ENCODE peak calls at places on chromosomes 12 and 14, in eight cellular contexts. One of them, this sample, is unnamed.

GRCh38 chr12:120235369-120236123 is 30.0 kb downstream of the PXN start:
- DNase-seq in EL: no peak
- DNase-seq in body of pancreas: no peak
- DNase-seq in hippocampal formation: no peak
- DNase-seq in activated T-helper 1 cell treated with Interleukin-2 at 50 U/mL for 16 hours: no peak
- DNase-seq in aorta: no peak
- DNase-seq in non-pigmented ciliary epithelial cell: no peak
- DNase-seq in NCI-H1930: no peak
- DNase-seq in this sample: no peak

GRCh38 chr12:45303955-45304354 is 88.1 kb downstream of the ANO6 start:
- DNase-seq in EL: no peak
- DNase-seq in body of pancreas: no peak
- DNase-seq in hippocampal formation: no peak
- DNase-seq in activated T-helper 1 cell treated with Interleukin-2 at 50 U/mL for 16 hours: no peak
- DNase-seq in aorta: no peak
- DNase-seq in non-pigmented ciliary epithelial cell: no peak
- DNase-seq in NCI-H1930: no peak
- DNase-seq in this sample: no peak

GRCh38 chr14:38646391-38646790 is 390.5 kb upstream of the CLEC14A start:
- DNase-seq in EL: peak; percentile 7
- DNase-seq in body of pancreas: no peak
- DNase-seq in hippocampal formation: no peak
- DNase-seq in activated T-helper 1 cell treated with Interleukin-2 at 50 U/mL for 16 hours: no peak
- DNase-seq in aorta: peak; percentile 32
- DNase-seq in non-pigmented ciliary epithelial cell: no peak
- DNase-seq in NCI-H1930: no peak
- DNase-seq in this sample: no peak

GRCh38 chr12:125794401-125794800 is 729.2 kb downstream of the AACS start:
- DNase-seq in EL: no peak
- DNase-seq in body of pancreas: no peak
- DNase-seq in hippocampal formation: no peak
- DNase-seq in activated T-helper 1 cell treated with Interleukin-2 at 50 U/mL for 16 hours: no peak
- DNase-seq in aorta: no peak
- DNase-seq in non-pigmented ciliary epithelial cell: peak; percentile 49
- DNase-seq in NCI-H1930: no peak
- DNase-seq in this sample: no peak

GRCh38 chr12:12720637-12721250 is 3.6 kb downstream of the CDKN1B start:
- DNase-seq in EL: peak; percentile 51
- DNase-seq in body of pancreas: no peak
- DNase-seq in hippocampal formation: no peak
- DNase-seq in activated T-helper 1 cell treated with Interleukin-2 at 50 U/mL for 16 hours: no peak
- DNase-seq in aorta: no peak
- DNase-seq in non-pigmented ciliary epithelial cell: no peak
- DNase-seq in NCI-H1930: no peak
- DNase-seq in this sample: no peak

GRCh38 chr12:19018302-19018980 is 111.1 kb upstream of the PLEKHA5 start:
- DNase-seq in EL: peak; percentile 85
- DNase-seq in body of pancreas: no peak
- DNase-seq in hippocampal formation: no peak
- DNase-seq in activated T-helper 1 cell treated with Interleukin-2 at 50 U/mL for 16 hours: no peak
- DNase-seq in aorta: no peak
- DNase-seq in non-pigmented ciliary epithelial cell: peak; percentile 69
- DNase-seq in NCI-H1930: no peak
- DNase-seq in this sample: no peak

GRCh38 chr14:51652168-51653095 is 722 bp downstream of the FRMD6 start:
- DNase-seq in EL: no peak
- DNase-seq in body of pancreas: peak; percentile 43
- DNase-seq in hippocampal formation: peak; percentile 68
- DNase-seq in activated T-helper 1 cell treated with Interleukin-2 at 50 U/mL for 16 hours: peak; percentile 20
- DNase-seq in aorta: peak; percentile 90
- DNase-seq in non-pigmented ciliary epithelial cell: no peak
- DNase-seq in NCI-H1930: no peak
- DNase-seq in this sample: no peak

GRCh38 chr14:74955229-74955999 is at the start of gene PGF:
- DNase-seq in EL: peak; percentile 65
- DNase-seq in body of pancreas: peak; percentile 76
- DNase-seq in hippocampal formation: peak; percentile 16
- DNase-seq in activated T-helper 1 cell treated with Interleukin-2 at 50 U/mL for 16 hours: peak; percentile 8
- DNase-seq in aorta: peak; percentile 92
- DNase-seq in non-pigmented ciliary epithelial cell: no peak
- DNase-seq in NCI-H1930: peak; percentile 39
- DNase-seq in this sample: no peak

GRCh38 chr12:49582840-49583239 is 14.9 kb upstream of the MCRS1 start:
- DNase-seq in EL: no peak
- DNase-seq in body of pancreas: no peak
- DNase-seq in hippocampal formation: no peak
- DNase-seq in activated T-helper 1 cell treated with Interleukin-2 at 50 U/mL for 16 hours: no peak
- DNase-seq in aorta: no peak
- DNase-seq in non-pigmented ciliary epithelial cell: no peak
- DNase-seq in NCI-H1930: no peak
- DNase-seq in this sample: no peak

GRCh38 chr12:91551927-91552326 is 369.3 kb upstream of the DCN start:
- DNase-seq in EL: no peak
- DNase-seq in body of pancreas: peak; percentile 17
- DNase-seq in hippocampal formation: peak; percentile 3
- DNase-seq in activated T-helper 1 cell treated with Interleukin-2 at 50 U/mL for 16 hours: no peak
- DNase-seq in aorta: no peak
- DNase-seq in non-pigmented ciliary epithelial cell: no peak
- DNase-seq in NCI-H1930: no peak
- DNase-seq in this sample: no peak

GRCh38 chr14:104557766-104558165 is 21.8 kb upstream of the C14orf180 start:
- DNase-seq in EL: no peak
- DNase-seq in body of pancreas: peak; percentile 6
- DNase-seq in hippocampal formation: no peak
- DNase-seq in activated T-helper 1 cell treated with Interleukin-2 at 50 U/mL for 16 hours: no peak
- DNase-seq in aorta: peak; percentile 34
- DNase-seq in non-pigmented ciliary epithelial cell: no peak
- DNase-seq in NCI-H1930: no peak
- DNase-seq in this sample: peak; percentile 35

GRCh38 chr12:51369581-51369980 is 21.6 kb downstream of the GALNT6 start:
- DNase-seq in EL: no peak
- DNase-seq in body of pancreas: no peak
- DNase-seq in hippocampal formation: no peak
- DNase-seq in activated T-helper 1 cell treated with Interleukin-2 at 50 U/mL for 16 hours: no peak
- DNase-seq in aorta: no peak
- DNase-seq in non-pigmented ciliary epithelial cell: no peak
- DNase-seq in NCI-H1930: no peak
- DNase-seq in this sample: no peak

GRCh38 chr14:95255487-95255886 is 64.2 kb downstream of the CLMN start:
- DNase-seq in EL: peak; percentile 34
- DNase-seq in body of pancreas: peak; percentile 72
- DNase-seq in hippocampal formation: no peak
- DNase-seq in activated T-helper 1 cell treated with Interleukin-2 at 50 U/mL for 16 hours: no peak
- DNase-seq in aorta: no peak
- DNase-seq in non-pigmented ciliary epithelial cell: peak; percentile 48
- DNase-seq in NCI-H1930: no peak
- DNase-seq in this sample: no peak

GRCh38 chr14:94473666-94474410 is 2.2 kb downstream of the SERPINA9 start:
- DNase-seq in EL: no peak
- DNase-seq in body of pancreas: no peak
- DNase-seq in hippocampal formation: no peak
- DNase-seq in activated T-helper 1 cell treated with Interleukin-2 at 50 U/mL for 16 hours: no peak
- DNase-seq in aorta: no peak
- DNase-seq in non-pigmented ciliary epithelial cell: no peak
- DNase-seq in NCI-H1930: no peak
- DNase-seq in this sample: no peak

GRCh38 chr14:74660863-74661262 is 48.8 kb upstream of the LTBP2 start:
- DNase-seq in EL: no peak
- DNase-seq in body of pancreas: no peak
- DNase-seq in hippocampal formation: no peak
- DNase-seq in activated T-helper 1 cell treated with Interleukin-2 at 50 U/mL for 16 hours: no peak
- DNase-seq in aorta: peak; percentile 55
- DNase-seq in non-pigmented ciliary epithelial cell: no peak
- DNase-seq in NCI-H1930: no peak
- DNase-seq in this sample: no peak

GRCh38 chr12:66829660-66830325 is 150.9 kb upstream of the GRIP1 start:
- DNase-seq in EL: no peak
- DNase-seq in body of pancreas: no peak
- DNase-seq in hippocampal formation: no peak
- DNase-seq in activated T-helper 1 cell treated with Interleukin-2 at 50 U/mL for 16 hours: no peak
- DNase-seq in aorta: no peak
- DNase-seq in non-pigmented ciliary epithelial cell: no peak
- DNase-seq in NCI-H1930: no peak
- DNase-seq in this sample: no peak

GRCh38 chr12:96986883-96987523 is 79.9 kb downstream of the NEDD1 start:
- DNase-seq in EL: peak; percentile 30
- DNase-seq in body of pancreas: peak; percentile 22
- DNase-seq in hippocampal formation: no peak
- DNase-seq in activated T-helper 1 cell treated with Interleukin-2 at 50 U/mL for 16 hours: no peak
- DNase-seq in aorta: no peak
- DNase-seq in non-pigmented ciliary epithelial cell: no peak
- DNase-seq in NCI-H1930: no peak
- DNase-seq in this sample: no peak

GRCh38 chr12:57751432-57751787 is 700 bp downstream of the CDK4 start:
- DNase-seq in EL: no peak
- DNase-seq in body of pancreas: no peak
- DNase-seq in hippocampal formation: no peak
- DNase-seq in activated T-helper 1 cell treated with Interleukin-2 at 50 U/mL for 16 hours: no peak
- DNase-seq in aorta: no peak
- DNase-seq in non-pigmented ciliary epithelial cell: no peak
- DNase-seq in NCI-H1930: no peak
- DNase-seq in this sample: no peak

GRCh38 chr12:52148541-52149181 is 43.2 kb downstream of the KRT80 start:
- DNase-seq in EL: no peak
- DNase-seq in body of pancreas: peak; percentile 85
- DNase-seq in hippocampal formation: no peak
- DNase-seq in activated T-helper 1 cell treated with Interleukin-2 at 50 U/mL for 16 hours: no peak
- DNase-seq in aorta: peak; percentile 75
- DNase-seq in non-pigmented ciliary epithelial cell: no peak
- DNase-seq in NCI-H1930: no peak
- DNase-seq in this sample: no peak

GRCh38 chr14:36600431-36600830 is 18.0 kb upstream of the NKX2-8 start:
- DNase-seq in EL: no peak
- DNase-seq in body of pancreas: no peak
- DNase-seq in hippocampal formation: no peak
- DNase-seq in activated T-helper 1 cell treated with Interleukin-2 at 50 U/mL for 16 hours: no peak
- DNase-seq in aorta: no peak
- DNase-seq in non-pigmented ciliary epithelial cell: no peak
- DNase-seq in NCI-H1930: no peak
- DNase-seq in this sample: no peak

GRCh38 chr12:66403746-66404145 is 101.5 kb downstream of the HELB start:
- DNase-seq in EL: no peak
- DNase-seq in body of pancreas: peak; percentile 26
- DNase-seq in hippocampal formation: no peak
- DNase-seq in activated T-helper 1 cell treated with Interleukin-2 at 50 U/mL for 16 hours: no peak
- DNase-seq in aorta: no peak
- DNase-seq in non-pigmented ciliary epithelial cell: no peak
- DNase-seq in NCI-H1930: no peak
- DNase-seq in this sample: no peak